ENCODE peak calls at places on chromosomes 2 and 18, in six cellular contexts. A is neural progenitor cell, H is GM23248, F is PC-3, I is GM23338, B is OCI-LY7. Q is an unnamed sample.

GRCh38 chr18:68779169-68779568 is 18.7 kb upstream of the CCDC102B start:
- DNase-seq in A (no peak), H (peak), F (peak), I (no peak), B (no peak), Q (no peak)

GRCh38 chr2:80102026-80102425 is 202.5 kb downstream of the LRRTM1 start:
- DNase-seq in F (peak), H (peak), B (no peak), A (no peak), I (no peak), Q (no peak)

GRCh38 chr2:20485612-20485926 is 38.7 kb downstream of the RHOB start:
- DNase-seq in H (no peak), F (no peak), I (no peak), A (no peak), B (no peak), Q (no peak)

GRCh38 chr18:25229080-25229479 is 122.9 kb downstream of the ZNF521 start:
- DNase-seq in I (no peak), F (no peak), H (peak), A (no peak), B (no peak), Q (no peak)

GRCh38 chr18:9535430-9535972 is 60.2 kb downstream of the RALBP1 start:
- DNase-seq in A (peak), H (peak), F (peak), I (no peak), B (no peak), Q (no peak)

GRCh38 chr18:58965930-58966662 is 101.4 kb downstream of the ZNF532 start:
- DNase-seq in I (no peak), A (peak), H (no peak), B (peak), F (no peak), Q (no peak)

GRCh38 chr2:86194751-86195054 is 559 bp downstream of the IMMT start:
- DNase-seq in A (no peak), B (no peak), I (peak), F (peak), H (no peak), Q (peak)

GRCh38 chr2:29920631-29921559 is 491 bp downstream of the ALK start:
- DNase-seq in B (no peak), H (peak), I (peak), A (peak), F (peak), Q (no peak)

GRCh38 chr2:26887142-26887541 is 39.2 kb downstream of the DPYSL5 start:
- DNase-seq in H (no peak), A (no peak), I (no peak), F (no peak), B (peak), Q (no peak)

GRCh38 chr2:144515694-144516416 is 4.1 kb downstream of the ZEB2 start:
- DNase-seq in F (no peak), I (peak), H (peak), B (peak), A (peak), Q (no peak)

DNA sequence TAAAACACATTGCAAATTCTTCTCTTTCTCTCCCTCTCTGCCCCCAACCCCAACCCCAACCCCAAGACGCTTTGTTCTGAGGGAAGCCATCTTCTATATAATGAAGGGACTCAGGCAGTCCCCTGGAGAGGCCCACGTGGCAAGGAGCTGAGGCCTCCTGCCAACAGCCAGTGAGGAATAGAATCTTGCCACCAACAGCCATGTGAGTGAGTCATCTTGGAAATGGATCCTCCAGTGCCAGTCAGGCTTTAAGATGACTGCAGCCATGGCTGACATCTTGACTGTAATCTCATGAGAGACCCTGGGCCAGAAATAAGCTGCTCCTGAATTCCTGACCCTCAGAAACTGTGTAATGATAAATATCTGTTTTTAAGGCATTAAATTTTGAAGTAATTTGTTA is 221.4 kb upstream of the SP5 start:
- DNase-seq in H (peak), I (no peak), F (peak), A (no peak), B (no peak), Q (no peak)
- TF ChIP-seq EZH2phosphoT487 in H (no peak), I (no peak), F (no peak), A (no peak), B (no peak), Q (no peak)

DNA sequence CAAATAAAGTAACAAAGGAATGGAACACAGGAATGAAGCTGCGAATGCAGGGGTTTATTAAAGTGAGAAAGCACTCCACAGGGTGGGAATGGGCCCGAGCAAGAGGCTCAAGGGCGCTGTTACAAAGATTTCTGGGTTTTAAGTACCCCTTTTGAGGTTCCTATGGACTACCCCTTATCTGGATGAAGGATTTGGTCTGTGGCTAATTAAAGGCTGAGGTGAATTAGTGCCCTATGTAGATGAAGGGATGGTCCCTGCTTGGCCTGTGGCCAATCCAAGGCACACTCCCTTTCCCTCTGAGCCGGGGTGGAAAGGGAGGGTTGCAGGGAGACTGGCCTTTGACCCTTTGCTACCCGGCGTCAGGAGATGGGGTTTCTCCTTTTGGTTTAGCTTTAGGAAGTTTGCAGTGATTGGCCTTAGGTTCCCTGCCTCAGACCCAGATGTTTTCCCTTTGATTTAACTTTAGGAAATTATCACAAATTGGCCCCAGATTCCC is 47.5 kb upstream of the CNGA3 start:
- DNase-seq in A (no peak), F (no peak), I (no peak), B (no peak), H (no peak), Q (no peak)
- TF ChIP-seq EZH2phosphoT487 in A (no peak), F (no peak), I (no peak), B (no peak), H (no peak), Q (no peak)

DNA sequence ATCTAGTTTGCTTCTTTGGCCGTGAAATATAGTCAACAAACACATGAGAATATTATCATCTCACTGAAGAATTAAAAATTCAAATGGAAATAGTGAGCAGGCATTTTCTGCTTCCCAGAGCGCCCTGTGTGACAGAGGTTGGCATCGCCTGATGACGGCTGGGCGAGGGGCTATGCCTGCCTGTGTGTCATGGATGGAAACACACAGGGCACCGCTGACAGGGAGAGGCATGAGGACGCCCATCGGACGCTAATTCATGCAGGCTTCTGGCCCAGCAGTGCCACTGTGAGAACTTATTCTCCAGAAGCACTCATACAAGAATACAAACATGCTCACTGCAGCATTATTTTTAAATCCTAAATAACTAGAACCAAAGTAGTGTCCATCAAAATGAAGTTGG is 61.4 kb upstream of the OTOS start:
- DNase-seq in A (no peak), I (no peak), F (no peak), H (no peak), B (no peak), Q (no peak)
- TF ChIP-seq EZH2phosphoT487 in A (no peak), I (no peak), F (no peak), H (no peak), B (no peak), Q (no peak)

GRCh38 chr18:43034683-43035500 is 80.6 kb downstream of the RIT2 start:
- DNase-seq in H (no peak), B (no peak), A (no peak), I (peak), F (peak), Q (no peak)

GRCh38 chr18:43031169-43031568 is 84.3 kb downstream of the RIT2 start:
- DNase-seq in F (no peak), H (no peak), I (no peak), A (no peak), B (no peak), Q (no peak)

GRCh38 chr18:43029414-43029813 is 86.1 kb downstream of the RIT2 start:
- DNase-seq in H (no peak), A (no peak), F (no peak), B (no peak), I (no peak), Q (no peak)
- TF ChIP-seq EZH2phosphoT487 in H (no peak), A (no peak), F (no peak), B (no peak), I (no peak), Q (no peak)

DNA sequence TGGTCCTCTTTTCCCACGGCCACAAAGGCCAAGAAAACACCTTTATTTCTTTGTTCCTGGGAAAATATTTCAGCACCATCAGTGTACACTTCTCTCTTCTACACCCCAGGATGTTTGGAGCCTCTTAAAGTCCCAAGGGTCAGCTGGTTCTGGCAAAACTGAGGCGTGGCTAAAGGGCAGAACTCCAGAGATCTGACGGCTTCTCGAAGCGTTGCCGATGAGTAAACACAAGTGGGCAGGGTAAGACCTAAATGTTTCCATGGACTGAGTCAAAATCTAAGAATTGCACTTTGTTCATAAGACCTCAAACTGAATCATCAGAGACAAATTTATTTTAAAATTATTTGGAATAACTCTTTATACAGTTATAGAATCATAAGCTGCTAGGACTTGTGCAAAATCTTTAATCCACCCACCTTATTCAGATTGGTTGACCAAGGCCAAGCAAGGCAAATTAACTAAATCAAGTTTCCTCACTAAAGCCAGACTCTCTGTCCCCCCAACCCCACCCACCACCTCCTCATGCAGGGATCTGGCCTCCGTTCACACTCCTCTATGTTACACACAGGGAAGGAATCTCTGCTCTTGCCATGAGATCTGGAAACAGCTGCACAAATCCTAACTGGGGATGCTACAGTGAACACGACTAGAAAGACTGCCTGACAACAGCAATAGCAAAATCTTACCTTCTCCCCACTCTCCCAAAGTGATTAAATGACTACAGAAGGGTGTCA is 342.6 kb upstream of the KLHL29 start:
- DNase-seq in B (no peak), I (no peak), H (peak), F (no peak), A (no peak), Q (no peak)
- TF ChIP-seq EZH2phosphoT487 in B (no peak), I (no peak), H (no peak), F (no peak), A (no peak), Q (no peak)

GRCh38 chr2:109057686-109058085 is 68.7 kb upstream of the EDAR start:
- DNase-seq in B (no peak), F (no peak), H (no peak), A (peak), I (no peak), Q (no peak)
- TF ChIP-seq EZH2phosphoT487 in B (no peak), F (no peak), H (no peak), A (no peak), I (no peak), Q (no peak)